ENCODE peak calls at places on chromosomes 1 and 21, in five cellular contexts. One of them, this sample, is unnamed.

GRCh38 chr1:6165027-6165426 is 15.1 kb downstream of the CHD5 start:
- DNase-seq in colonic mucosa: no peak
- DNase-seq in heart right ventricle: no peak
- DNase-seq in PC-3: no peak
- DNase-seq in AG04450: no peak
- DNase-seq in this sample: no peak

GRCh38 chr21:40165212-40165611 is 298.0 kb downstream of the PCP4 start:
- DNase-seq in colonic mucosa: no peak
- DNase-seq in heart right ventricle: no peak
- DNase-seq in PC-3: no peak
- DNase-seq in AG04450: no peak
- DNase-seq in this sample: no peak

GRCh38 chr1:116273042-116273783 is 99.8 kb upstream of the ATP1A1 start:
- DNase-seq in colonic mucosa: no peak
- DNase-seq in heart right ventricle: peak; percentile 53
- DNase-seq in PC-3: no peak
- DNase-seq in AG04450: no peak
- DNase-seq in this sample: no peak

GRCh38 chr1:182580736-182581135 is 8.3 kb downstream of the RNASEL start:
- DNase-seq in colonic mucosa: peak; percentile 7
- DNase-seq in heart right ventricle: no peak
- DNase-seq in PC-3: no peak
- DNase-seq in AG04450: no peak
- DNase-seq in this sample: no peak

GRCh38 chr1:153626929-153627796 is at the start of gene S100A13:
- DNase-seq in colonic mucosa: peak; percentile 84
- DNase-seq in heart right ventricle: peak; percentile 80
- DNase-seq in PC-3: peak; percentile 97
- DNase-seq in AG04450: peak; percentile 92
- DNase-seq in this sample: peak; percentile 97

GRCh38 chr1:154998818-154999650 is 3.6 kb upstream of the ZBTB7B start:
- DNase-seq in colonic mucosa: peak; percentile 79
- DNase-seq in heart right ventricle: peak; percentile 77
- DNase-seq in PC-3: peak; percentile 77
- DNase-seq in AG04450: no peak
- DNase-seq in this sample: peak; percentile 56

GRCh38 chr1:52915211-52915854 is 6.2 kb downstream of the ECHDC2 start:
- DNase-seq in colonic mucosa: no peak
- DNase-seq in heart right ventricle: no peak
- DNase-seq in PC-3: no peak
- DNase-seq in AG04450: no peak
- DNase-seq in this sample: no peak

GRCh38 chr21:32565856-32566465 is 19.4 kb downstream of the TCP10L start:
- DNase-seq in colonic mucosa: no peak
- DNase-seq in heart right ventricle: no peak
- DNase-seq in PC-3: no peak
- DNase-seq in AG04450: no peak
- DNase-seq in this sample: peak; percentile 28

GRCh38 chr1:151508721-151509292 is 2.4 kb upstream of the CGN start:
- DNase-seq in colonic mucosa: peak; percentile 80
- DNase-seq in heart right ventricle: no peak
- DNase-seq in PC-3: peak; percentile 77
- DNase-seq in AG04450: no peak
- DNase-seq in this sample: no peak

GRCh38 chr1:182080955-182081582 is 19.6 kb upstream of the ZNF648 start:
- DNase-seq in colonic mucosa: no peak
- DNase-seq in heart right ventricle: no peak
- DNase-seq in PC-3: peak; percentile 51
- DNase-seq in AG04450: no peak
- DNase-seq in this sample: peak; percentile 29

GRCh38 chr1:94514095-94514727 is 27.3 kb downstream of the F3 start:
- DNase-seq in colonic mucosa: peak; percentile 30
- DNase-seq in heart right ventricle: no peak
- DNase-seq in PC-3: peak; percentile 53
- DNase-seq in AG04450: no peak
- DNase-seq in this sample: no peak

GRCh38 chr21:9767592-9768375 is 753.6 kb upstream of the TPTE start:
- DNase-seq in colonic mucosa: no peak
- DNase-seq in heart right ventricle: no peak
- DNase-seq in PC-3: no peak
- DNase-seq in AG04450: no peak
- DNase-seq in this sample: no peak

GRCh38 chr1:192993426-192994085 is 65.6 kb downstream of the UCHL5 start:
- DNase-seq in colonic mucosa: no peak
- DNase-seq in heart right ventricle: no peak
- DNase-seq in PC-3: no peak
- DNase-seq in AG04450: no peak
- DNase-seq in this sample: no peak

GRCh38 chr1:192994141-192994540 is 65.0 kb downstream of the UCHL5 start:
- DNase-seq in colonic mucosa: no peak
- DNase-seq in heart right ventricle: no peak
- DNase-seq in PC-3: no peak
- DNase-seq in AG04450: no peak
- DNase-seq in this sample: no peak

GRCh38 chr1:192998536-192998935 is 60.6 kb downstream of the UCHL5 start:
- DNase-seq in colonic mucosa: no peak
- DNase-seq in heart right ventricle: no peak
- DNase-seq in PC-3: peak; percentile 10
- DNase-seq in AG04450: no peak
- DNase-seq in this sample: no peak
- TF ChIP-seq CTCF in colonic mucosa: no peak
- TF ChIP-seq CTCF in heart right ventricle: no peak
- TF ChIP-seq CTCF in PC-3: peak; percentile 52
- TF ChIP-seq CTCF in AG04450: peak; percentile 9
- TF ChIP-seq CTCF in this sample: peak; percentile 52

GRCh38 chr21:33586927-33587326 is 1.6 kb downstream of the DONSON start:
- DNase-seq in colonic mucosa: no peak
- DNase-seq in heart right ventricle: no peak
- DNase-seq in PC-3: no peak
- DNase-seq in AG04450: no peak
- DNase-seq in this sample: no peak

GRCh38 chr21:33587792-33588484 is 546 bp downstream of the DONSON start:
- DNase-seq in colonic mucosa: peak; percentile 49
- DNase-seq in heart right ventricle: peak; percentile 30
- DNase-seq in PC-3: peak; percentile 26
- DNase-seq in AG04450: no peak
- DNase-seq in this sample: no peak

GRCh38 chr21:33584455-33584854 is 4.0 kb downstream of the DONSON start:
- DNase-seq in colonic mucosa: no peak
- DNase-seq in heart right ventricle: no peak
- DNase-seq in PC-3: no peak
- DNase-seq in AG04450: no peak
- DNase-seq in this sample: no peak

GRCh38 chr21:33588485-33589335 is at the start of gene DONSON:
- DNase-seq in colonic mucosa: peak; percentile 92
- DNase-seq in heart right ventricle: peak; percentile 94
- DNase-seq in PC-3: peak; percentile 87
- DNase-seq in AG04450: peak; percentile 27
- DNase-seq in this sample: peak; percentile 78
- TF ChIP-seq CTCF in colonic mucosa: no peak
- TF ChIP-seq CTCF in heart right ventricle: no peak
- TF ChIP-seq CTCF in PC-3: no peak
- TF ChIP-seq CTCF in AG04450: no peak
- TF ChIP-seq CTCF in this sample: no peak

GRCh38 chr1:21351898-21352297 is 61.6 kb upstream of the ECE1 start:
- DNase-seq in colonic mucosa: no peak
- DNase-seq in heart right ventricle: no peak
- DNase-seq in PC-3: no peak
- DNase-seq in AG04450: no peak
- DNase-seq in this sample: no peak

GRCh38 chr1:21349693-21350092 is 59.4 kb upstream of the ECE1 start:
- DNase-seq in colonic mucosa: no peak
- DNase-seq in heart right ventricle: no peak
- DNase-seq in PC-3: no peak
- DNase-seq in AG04450: no peak
- DNase-seq in this sample: no peak

GRCh38 chr1:21347072-21347581 is 56.9 kb upstream of the ECE1 start:
- DNase-seq in colonic mucosa: no peak
- DNase-seq in heart right ventricle: no peak
- DNase-seq in PC-3: no peak
- DNase-seq in AG04450: no peak
- DNase-seq in this sample: no peak

GRCh38 chr1:21352586-21352985 is 62.3 kb upstream of the ECE1 start:
- DNase-seq in colonic mucosa: no peak
- DNase-seq in heart right ventricle: no peak
- DNase-seq in PC-3: no peak
- DNase-seq in AG04450: no peak
- DNase-seq in this sample: no peak

DNA sequence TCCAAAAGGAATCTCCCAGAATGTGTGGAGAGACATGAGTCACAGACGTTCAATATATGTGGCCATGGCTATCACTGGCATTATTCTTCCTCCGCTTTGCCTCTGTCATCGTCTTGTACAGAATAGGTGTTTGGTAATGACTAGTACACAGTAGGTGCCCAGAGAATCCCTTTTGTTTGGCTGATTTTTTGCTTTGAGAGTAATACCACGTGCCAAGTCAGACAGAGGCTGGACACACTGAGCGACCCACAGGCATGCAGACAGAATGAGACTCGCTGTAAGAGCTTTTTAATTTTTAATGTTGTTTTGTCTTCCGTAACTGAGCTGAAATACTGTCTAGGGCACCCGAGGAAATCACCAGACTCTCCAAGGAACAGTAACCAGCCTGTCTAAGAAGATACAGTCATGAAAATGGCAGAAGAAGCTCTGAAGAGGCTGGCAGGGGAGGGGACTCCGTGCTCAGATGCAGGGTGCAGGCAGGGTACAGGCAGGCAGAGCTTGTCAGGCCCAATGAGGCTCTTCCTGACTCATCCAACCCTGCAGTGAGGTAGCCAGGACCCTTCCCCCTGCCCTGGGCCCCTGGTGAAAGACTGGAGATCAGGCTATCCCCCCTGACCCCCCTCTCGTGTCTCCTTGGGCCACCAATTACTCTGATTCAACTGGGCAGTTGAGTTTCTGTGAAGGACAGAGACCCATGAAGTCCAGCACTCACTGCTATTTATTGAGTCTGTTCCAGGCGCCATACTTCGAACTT is 60.0 kb upstream of the ECE1 start:
- DNase-seq in colonic mucosa: no peak
- DNase-seq in heart right ventricle: no peak
- DNase-seq in PC-3: no peak
- DNase-seq in AG04450: no peak
- DNase-seq in this sample: no peak
- TF ChIP-seq CTCF in colonic mucosa: no peak
- TF ChIP-seq CTCF in heart right ventricle: no peak
- TF ChIP-seq CTCF in PC-3: no peak
- TF ChIP-seq CTCF in AG04450: no peak
- TF ChIP-seq CTCF in this sample: no peak

DNA sequence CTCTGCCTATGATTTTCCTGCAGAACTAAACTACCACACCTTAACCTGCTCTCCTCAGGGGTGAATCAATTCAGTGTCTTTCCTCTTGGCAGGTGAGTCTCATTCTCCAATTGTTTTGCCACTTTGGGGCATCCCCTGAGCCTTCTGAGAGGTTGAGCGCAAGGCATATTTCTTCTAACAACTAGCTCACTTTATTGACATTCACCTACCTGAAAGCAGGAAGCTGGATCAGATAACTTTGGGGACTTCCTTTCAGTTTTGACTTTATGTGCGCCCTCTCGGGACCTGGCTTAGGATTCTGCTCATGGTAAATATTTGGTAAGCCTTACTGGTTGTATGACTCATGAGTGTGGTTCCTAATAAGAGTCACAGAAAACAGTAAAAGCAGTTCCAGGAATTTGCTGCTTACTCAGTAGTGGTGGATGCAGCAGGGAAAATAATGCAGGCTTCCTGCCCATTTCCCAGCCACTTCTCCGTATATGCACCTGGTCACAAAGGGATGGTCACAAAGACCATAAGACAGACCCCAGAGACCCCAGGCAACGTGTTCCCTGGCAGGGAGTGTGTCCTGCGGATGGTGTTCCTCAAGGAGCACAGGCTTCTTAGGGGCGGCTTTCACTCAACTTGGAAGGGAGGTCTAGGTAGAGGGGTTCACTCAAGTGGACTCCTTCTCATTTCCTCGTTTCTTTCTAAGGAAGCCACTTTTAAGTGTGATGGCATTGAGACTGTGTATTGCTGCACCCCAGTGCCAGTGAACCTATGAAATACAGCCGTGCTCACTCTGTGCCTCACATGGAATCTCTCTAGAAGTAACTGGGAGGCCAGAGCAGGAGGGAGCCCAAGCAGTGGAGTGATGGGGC is 22.0 kb upstream of the BATF3 start:
- DNase-seq in colonic mucosa: no peak
- DNase-seq in heart right ventricle: no peak
- DNase-seq in PC-3: peak; percentile 99
- DNase-seq in AG04450: no peak
- DNase-seq in this sample: peak; percentile 82
- TF ChIP-seq CTCF in colonic mucosa: no peak
- TF ChIP-seq CTCF in heart right ventricle: no peak
- TF ChIP-seq CTCF in PC-3: no peak
- TF ChIP-seq CTCF in AG04450: no peak
- TF ChIP-seq CTCF in this sample: no peak

GRCh38 chr1:66436378-66437135 is 97.4 kb upstream of the SGIP1 start:
- DNase-seq in colonic mucosa: no peak
- DNase-seq in heart right ventricle: no peak
- DNase-seq in PC-3: peak; percentile 87
- DNase-seq in AG04450: peak; percentile 41
- DNase-seq in this sample: peak; percentile 96
- TF ChIP-seq CTCF in colonic mucosa: no peak
- TF ChIP-seq CTCF in heart right ventricle: peak; percentile 22
- TF ChIP-seq CTCF in PC-3: peak; percentile 73
- TF ChIP-seq CTCF in AG04450: peak; percentile 62
- TF ChIP-seq CTCF in this sample: peak; percentile 81

DNA sequence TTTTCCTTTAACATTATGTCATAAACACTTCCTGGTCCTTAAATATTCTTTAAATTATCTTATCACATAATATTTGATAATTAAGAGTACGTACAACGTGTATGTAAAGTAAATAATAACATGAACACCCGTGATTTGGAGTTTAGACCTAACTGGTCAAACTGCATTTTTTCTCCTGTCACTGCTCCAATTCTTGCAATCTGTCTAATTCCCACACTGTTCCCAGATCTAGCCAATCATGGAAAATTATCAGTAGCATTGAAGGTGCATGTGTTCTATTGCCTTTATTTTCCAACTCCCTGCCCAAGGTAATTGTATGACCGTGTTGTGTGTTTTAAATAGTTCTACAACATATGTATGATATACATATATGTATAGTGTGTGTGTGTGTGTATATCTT is 2.1 kb upstream of the PM20D1 start:
- DNase-seq in colonic mucosa: no peak
- DNase-seq in heart right ventricle: no peak
- DNase-seq in PC-3: peak; percentile 22
- DNase-seq in AG04450: no peak
- DNase-seq in this sample: no peak
- TF ChIP-seq CTCF in colonic mucosa: no peak
- TF ChIP-seq CTCF in heart right ventricle: no peak
- TF ChIP-seq CTCF in PC-3: no peak
- TF ChIP-seq CTCF in AG04450: no peak
- TF ChIP-seq CTCF in this sample: no peak

This sample was measured in HFFc6.